ENCODE peak calls at places on chromosome 5, in four cellular contexts. Y is HFF-Myc, Z is AG04450, A is PC-9. L is an unnamed sample.

GRCh38 chr5:126384985-126385384 is 38.2 kb upstream of the GRAMD2B start:
- DNase-seq in A (peak), Y (peak), Z (no peak), L (peak)

GRCh38 chr5:87020099-87020934 is 247.4 kb upstream of the RASA1 start:
- DNase-seq in A (peak), Y (no peak), Z (no peak), L (no peak)

GRCh38 chr5:96582343-96582742 is 79.8 kb upstream of the CAST start:
- DNase-seq in Y (no peak), A (no peak), Z (no peak), L (no peak)

GRCh38 chr5:149667084-149667826 is 62.9 kb upstream of the PPARGC1B start:
- DNase-seq in Y (no peak), A (peak), Z (no peak), L (no peak)

GRCh38 chr5:56037531-56038010 is 42.8 kb upstream of the IL6ST start:
- DNase-seq in Z (no peak), A (no peak), Y (no peak), L (no peak)

GRCh38 chr5:60295423-60295822 is 401.9 kb upstream of the PDE4D start:
- DNase-seq in Z (no peak), A (peak), Y (peak), L (no peak)

GRCh38 chr5:136629125-136629790 is 263.9 kb upstream of the TRPC7 start:
- DNase-seq in A (no peak), Z (no peak), Y (no peak), L (no peak)

GRCh38 chr5:129963359-129963758 is 59.1 kb downstream of the CHSY3 start:
- DNase-seq in Z (peak), A (no peak), Y (peak), L (peak)

GRCh38 chr5:36651775-36652685 is 45.6 kb downstream of the SLC1A3 start:
- DNase-seq in Y (no peak), Z (no peak), A (no peak), L (no peak)

GRCh38 chr5:42566658-42567313 is 143.5 kb downstream of the GHR start:
- DNase-seq in Y (no peak), A (no peak), Z (no peak), L (no peak)

GRCh38 chr5:153445875-153446567 is 44.4 kb upstream of the GRIA1 start:
- DNase-seq in A (no peak), Y (no peak), Z (no peak), L (no peak)

GRCh38 chr5:150492621-150493020 is 15.3 kb upstream of the NDST1 start:
- DNase-seq in Z (no peak), A (peak), Y (no peak), L (no peak)

GRCh38 chr5:35963381-35963843 is 25.0 kb upstream of the CAPSL start:
- DNase-seq in Y (no peak), A (no peak), Z (no peak), L (no peak)

GRCh38 chr5:127567026-127567768 is 49.8 kb downstream of the PRRC1 start:
- DNase-seq in Y (no peak), A (no peak), Z (no peak), L (no peak)

GRCh38 chr5:76809141-76809540 is 9.7 kb upstream of the F2RL1 start:
- DNase-seq in Z (no peak), Y (no peak), A (no peak), L (no peak)

GRCh38 chr5:127256886-127257597 is 33.6 kb upstream of the MEGF10 start:
- DNase-seq in Z (no peak), A (no peak), Y (no peak), L (no peak)

GRCh38 chr5:150499437-150499956 is 8.4 kb upstream of the NDST1 start:
- DNase-seq in Z (no peak), Y (no peak), A (no peak), L (no peak)

GRCh38 chr5:150114773-150115408 is 28.5 kb upstream of the CSF1R start:
- DNase-seq in Y (no peak), Z (no peak), A (no peak), L (no peak)

GRCh38 chr5:75037106-75037505 is 15.3 kb downstream of the GCNT4 start:
- DNase-seq in Z (peak), Y (peak), A (peak), L (peak)

DNA sequence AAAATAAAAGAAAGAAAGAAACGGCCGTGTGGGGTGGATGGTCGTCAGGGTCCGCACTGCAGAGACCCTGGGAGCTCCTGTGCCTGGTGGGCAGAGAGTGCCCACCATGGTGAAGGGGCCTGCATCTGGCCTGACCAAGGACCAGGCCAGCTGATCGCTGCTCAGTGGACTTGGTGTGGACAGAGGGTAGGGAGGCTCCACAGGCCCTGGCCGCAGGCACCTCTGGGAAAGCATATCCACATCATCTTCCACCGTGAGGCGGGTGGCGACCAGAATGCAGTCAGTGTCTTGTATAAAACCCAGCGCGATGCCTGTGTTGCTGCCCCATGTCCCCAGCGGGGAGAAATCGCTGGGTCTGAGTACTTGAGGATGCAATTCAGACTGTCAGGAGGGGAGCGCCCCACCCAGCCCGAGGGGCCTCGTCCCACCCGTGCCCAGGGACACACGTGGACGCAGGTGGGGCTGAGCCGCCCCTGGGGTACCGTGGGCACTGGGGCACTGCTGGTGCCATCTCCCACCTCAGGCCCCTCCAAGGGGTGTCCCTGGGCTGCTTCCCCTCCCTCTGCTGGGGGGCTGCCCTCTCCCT is 27.8 kb upstream of the SLC6A19 start:
- DNase-seq in A (no peak), Z (no peak), Y (no peak), L (no peak)
- TF ChIP-seq CTCF in A (no peak), Z (no peak), Y (no peak), L (no peak)

GRCh38 chr5:78505860-78506259 is 142.7 kb downstream of the LHFPL2 start:
- DNase-seq in Z (no peak), Y (no peak), A (no peak), L (no peak)
- H3K4me3 ChIP-seq in Z (no peak), Y (no peak), A (peak), L (no peak)

DNA sequence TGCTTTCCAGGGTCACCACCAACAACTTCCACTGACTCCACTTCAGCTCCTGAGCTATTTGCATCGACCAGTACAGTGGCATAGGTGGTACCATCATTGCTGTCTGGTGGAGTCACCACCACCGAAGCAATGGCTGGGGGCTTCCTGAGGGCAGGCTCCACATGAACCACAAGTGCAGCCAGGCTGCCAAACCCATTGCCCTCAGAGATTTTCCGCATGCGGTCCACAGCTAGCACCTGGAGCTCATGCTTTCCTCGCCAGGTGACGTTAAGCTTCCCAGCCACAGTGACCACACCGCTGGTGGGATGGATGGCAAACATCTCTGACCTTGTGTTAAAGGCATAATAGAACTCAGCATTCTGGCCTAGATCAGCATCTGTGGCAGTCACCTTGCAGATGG is 23.1 kb downstream of the FAT2 start:
- DNase-seq in Y (no peak), A (no peak), Z (no peak), L (no peak)
- TF ChIP-seq CTCF in Y (no peak), A (no peak), Z (no peak), L (no peak)

GRCh38 chr5:102764381-102765005 is 9.4 kb downstream of the PAM start:
- DNase-seq in A (no peak), Z (no peak), Y (no peak), L (no peak)

GRCh38 chr5:102760815-102761214 is 5.7 kb downstream of the PAM start:
- DNase-seq in A (no peak), Z (no peak), Y (peak), L (no peak)

GRCh38 chr5:102762095-102762534 is 7.0 kb downstream of the PAM start:
- DNase-seq in Y (no peak), A (no peak), Z (no peak), L (no peak)

GRCh38 chr5:102763734-102764133 is 8.6 kb downstream of the PAM start:
- DNase-seq in A (no peak), Z (no peak), Y (no peak), L (no peak)

DNA sequence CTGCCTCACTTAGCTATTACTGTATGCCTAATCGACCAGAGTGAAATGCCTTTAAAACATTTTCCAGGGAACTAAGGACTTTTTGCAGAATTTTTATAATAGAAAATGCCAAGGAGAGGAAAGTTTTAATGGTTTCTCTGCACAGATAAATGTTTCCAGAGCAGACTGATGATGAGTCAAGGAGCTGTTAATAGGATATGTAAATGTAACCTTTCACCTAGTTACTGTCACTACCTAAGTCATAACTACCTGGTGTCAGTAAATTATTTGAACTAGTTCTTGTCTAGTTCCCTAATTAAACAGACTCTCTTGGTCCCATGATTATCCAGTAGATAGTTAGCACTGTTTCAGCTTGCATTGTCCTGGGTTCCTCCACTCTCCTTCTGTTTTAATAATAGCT is 7.7 kb downstream of the PAM start:
- DNase-seq in A (no peak), Y (no peak), Z (no peak), L (no peak)
- H3K4me3 ChIP-seq in A (no peak), Y (no peak), Z (no peak), L (no peak)

GRCh38 chr5:73780297-73781080 is 154.5 kb downstream of the ARHGEF28 start:
- DNase-seq in Z (no peak), Y (no peak), A (no peak), L (no peak)

GRCh38 chr5:73786043-73786831 is 160.2 kb downstream of the ARHGEF28 start:
- DNase-seq in Y (no peak), A (no peak), Z (no peak), L (no peak)

GRCh38 chr5:73783823-73784222 is 157.8 kb downstream of the ARHGEF28 start:
- DNase-seq in Y (no peak), Z (no peak), A (no peak), L (no peak)
- TF ChIP-seq CTCF in Y (peak), Z (peak), A (peak), L (peak)

GRCh38 chr5:61348437-61348836 is 16.4 kb downstream of the ZSWIM6 start:
- DNase-seq in Z (no peak), Y (no peak), A (no peak), L (no peak)
- H3K4me3 ChIP-seq in Z (no peak), Y (no peak), A (no peak), L (no peak)

GRCh38 chr5:77867914-77868313 is 91.8 kb upstream of the TBCA start:
- DNase-seq in A (no peak), Y (no peak), Z (no peak), L (no peak)

GRCh38 chr5:77866198-77866597 is 90.1 kb upstream of the TBCA start:
- DNase-seq in Z (no peak), A (no peak), Y (no peak), L (no peak)

GRCh38 chr5:77864997-77865396 is 88.9 kb upstream of the TBCA start:
- DNase-seq in Z (no peak), A (no peak), Y (no peak), L (no peak)

GRCh38 chr5:77869115-77869798 is 93.1 kb upstream of the TBCA start:
- DNase-seq in Y (no peak), Z (no peak), A (no peak), L (no peak)

GRCh38 chr5:77867194-77867691 is 91.1 kb upstream of the TBCA start:
- DNase-seq in A (no peak), Z (no peak), Y (no peak), L (no peak)
- TF ChIP-seq CTCF in A (peak), Z (peak), Y (no peak), L (peak)

DNA sequence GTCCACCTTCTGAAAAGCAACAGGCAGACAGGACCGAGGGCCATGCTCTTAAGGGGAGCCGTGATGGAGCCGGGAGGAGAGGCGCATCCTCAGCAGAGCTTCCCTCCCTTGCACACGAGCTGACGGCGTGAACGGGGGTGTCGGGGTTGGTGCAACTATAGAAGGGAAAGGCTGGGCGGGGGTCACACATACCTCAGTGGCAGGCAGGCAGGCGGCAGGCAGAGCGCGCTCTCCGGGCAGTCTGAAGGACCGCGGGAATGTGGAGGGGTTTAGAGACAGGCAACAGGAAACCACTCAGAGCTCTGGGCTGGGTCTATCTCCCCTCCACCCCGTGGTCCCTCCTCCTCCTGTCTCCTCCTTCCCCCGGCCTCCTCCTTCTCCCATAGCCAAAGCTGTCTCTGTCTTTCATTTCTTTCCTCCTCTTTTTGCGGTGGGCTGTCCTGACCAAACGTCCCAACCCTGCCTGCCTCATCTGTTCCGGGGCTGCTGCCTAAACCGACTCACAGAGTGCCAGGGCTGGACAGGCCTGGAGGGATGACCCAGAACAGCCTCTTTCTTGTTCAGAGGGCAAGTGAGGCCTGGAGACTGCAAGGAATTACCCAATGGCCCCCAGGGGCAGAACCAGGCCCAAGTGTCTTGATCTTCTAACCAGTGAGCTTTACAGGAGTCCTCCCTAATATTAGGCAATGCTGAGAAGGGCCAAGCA is at the start of gene SPARC:
- DNase-seq in A (peak), Z (peak), Y (peak), L (peak)
- H3K4me3 ChIP-seq in A (no peak), Z (peak), Y (peak), L (peak)

GRCh38 chr5:177105546-177106476 is 19.1 kb downstream of the FGFR4 start:
- DNase-seq in Y (no peak), A (no peak), Z (no peak), L (no peak)
- TF ChIP-seq CTCF in Y (no peak), A (no peak), Z (no peak), L (no peak)

DNA sequence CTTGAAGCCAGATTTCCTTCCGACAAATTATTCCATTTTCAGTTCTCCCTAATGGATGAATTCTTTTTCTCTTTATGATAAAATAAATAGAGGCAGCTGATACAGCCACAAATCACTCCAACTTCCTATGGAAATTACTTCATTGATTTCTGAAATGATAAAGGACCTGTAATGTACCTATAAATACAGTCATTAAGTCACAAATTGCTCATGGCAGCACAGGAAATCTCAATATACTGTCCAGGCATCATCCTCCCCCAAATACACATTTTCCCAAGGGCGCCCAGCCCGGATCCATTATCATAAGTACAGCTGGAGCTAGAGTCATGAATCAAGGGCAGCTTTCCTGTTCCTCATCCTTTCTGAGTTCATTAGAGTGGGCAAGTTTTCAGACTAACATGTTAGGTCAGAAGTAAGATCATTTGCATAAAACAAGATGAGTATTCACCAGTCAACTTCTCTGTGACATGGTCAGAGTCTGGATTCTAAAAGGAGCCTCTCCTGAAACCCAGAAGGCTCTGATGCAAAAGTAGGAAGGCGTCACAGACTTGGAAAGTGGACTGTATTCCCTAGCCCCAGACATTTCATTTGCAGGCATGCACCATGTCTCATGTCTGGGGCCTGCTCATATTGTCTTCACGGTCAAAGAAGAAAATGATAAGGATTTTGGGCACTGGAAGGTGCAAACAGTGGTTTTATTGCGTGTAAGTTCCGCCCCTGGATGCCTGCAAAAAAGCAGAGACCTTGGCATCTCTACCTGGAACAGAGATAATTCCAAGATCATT is 383.2 kb downstream of the PLK2 start:
- DNase-seq in A (no peak), Y (no peak), Z (no peak), L (no peak)
- H3K4me3 ChIP-seq in A (no peak), Y (no peak), Z (no peak), L (no peak)